ENCODE peak calls at places on chromosome 1, in four cellular contexts. One of them, this sample, is unnamed.

GRCh38 chr1:10773376-10773775 is 23.1 kb downstream of the CASZ1 start:
- DNase-seq in cardiac muscle cell: no peak
- DNase-seq in NCI-H1436: no peak
- DNase-seq in spleen: no peak
- DNase-seq in this sample: peak; percentile 63

GRCh38 chr1:13583964-13584791 is 546 bp downstream of the PDPN start:
- DNase-seq in cardiac muscle cell: peak; percentile 67
- DNase-seq in NCI-H1436: no peak
- DNase-seq in spleen: no peak
- DNase-seq in this sample: no peak

GRCh38 chr1:61344711-61345110 is 262.4 kb downstream of the NFIA start:
- DNase-seq in cardiac muscle cell: no peak
- DNase-seq in NCI-H1436: no peak
- DNase-seq in spleen: no peak
- DNase-seq in this sample: no peak

GRCh38 chr1:45026446-45026845 is 14.4 kb downstream of the UROD start:
- DNase-seq in cardiac muscle cell: no peak
- DNase-seq in NCI-H1436: no peak
- DNase-seq in spleen: no peak
- DNase-seq in this sample: no peak

GRCh38 chr1:165444897-165445370 is at the start of gene RXRG:
- DNase-seq in cardiac muscle cell: peak; percentile 90
- DNase-seq in NCI-H1436: peak; percentile 32
- DNase-seq in spleen: no peak
- DNase-seq in this sample: no peak

GRCh38 chr1:206757524-206758266 is 12.9 kb upstream of the IL19 start:
- DNase-seq in cardiac muscle cell: no peak
- DNase-seq in NCI-H1436: no peak
- DNase-seq in spleen: no peak
- DNase-seq in this sample: no peak

GRCh38 chr1:39238476-39238875 is 34.0 kb downstream of the MACF1 start:
- DNase-seq in cardiac muscle cell: peak; percentile 59
- DNase-seq in NCI-H1436: no peak
- DNase-seq in spleen: no peak
- DNase-seq in this sample: no peak

GRCh38 chr1:181094402-181094801 is 5.9 kb downstream of the IER5 start:
- DNase-seq in cardiac muscle cell: no peak
- DNase-seq in NCI-H1436: no peak
- DNase-seq in spleen: no peak
- DNase-seq in this sample: no peak

GRCh38 chr1:64962447-64962846 is 3.9 kb downstream of the JAK1 start:
- DNase-seq in cardiac muscle cell: no peak
- DNase-seq in NCI-H1436: no peak
- DNase-seq in spleen: peak; percentile 72
- DNase-seq in this sample: no peak

GRCh38 chr1:226497276-226497833 is 51.2 kb upstream of the STUM start:
- DNase-seq in cardiac muscle cell: no peak
- DNase-seq in NCI-H1436: no peak
- DNase-seq in spleen: no peak
- DNase-seq in this sample: no peak

GRCh38 chr1:48016526-48016925 is 19.3 kb upstream of the TRABD2B start:
- DNase-seq in cardiac muscle cell: no peak
- DNase-seq in NCI-H1436: no peak
- DNase-seq in spleen: no peak
- DNase-seq in this sample: no peak

GRCh38 chr1:72060466-72060865 is 221.9 kb downstream of the NEGR1 start:
- DNase-seq in cardiac muscle cell: no peak
- DNase-seq in NCI-H1436: no peak
- DNase-seq in spleen: no peak
- DNase-seq in this sample: no peak